ENCODE peak calls at places on chromosomes 5 and 9, in five cellular contexts. H is transverse colon, B is tibial artery, I is spleen, V is fibroblast of lung. R is an unnamed sample.

GRCh38 chr5:19615661-19616060 is 372.3 kb downstream of the CDH18 start:
- DNase-seq in H (no peak), B (no peak), I (no peak), V (no peak), R (no peak)

GRCh38 chr5:172766287-172767104 is 4.5 kb downstream of the DUSP1 start:
- DNase-seq in H (peak; percentile 65), B (peak; percentile 98), I (no peak), V (peak; percentile 94), R (peak; percentile 90)

GRCh38 chr5:73668422-73669116 is 42.6 kb downstream of the ARHGEF28 start:
- DNase-seq in H (no peak), B (no peak), I (no peak), V (no peak), R (no peak)

GRCh38 chr5:36528588-36528987 is 77.8 kb upstream of the SLC1A3 start:
- DNase-seq in H (no peak), B (no peak), I (no peak), V (no peak), R (no peak)

GRCh38 chr5:65483474-65484346 is 2.0 kb upstream of the ADAMTS6 start:
- DNase-seq in H (no peak), B (no peak), I (no peak), V (peak; percentile 90), R (no peak)

GRCh38 chr5:33788922-33789321 is 102.9 kb downstream of the ADAMTS12 start:
- DNase-seq in H (no peak), B (no peak), I (no peak), V (peak; percentile 97), R (no peak)

GRCh38 chr9:129886226-129887174 is 51.2 kb downstream of the USP20 start:
- DNase-seq in H (peak; percentile 52), B (no peak), I (peak; percentile 83), V (no peak), R (no peak)

GRCh38 chr5:95822408-95823240 is at the start of gene GLRX:
- DNase-seq in H (peak; percentile 86), B (peak; percentile 86), I (peak; percentile 86), V (peak; percentile 88), R (peak; percentile 80)

GRCh38 chr5:33441241-33441844 is 578 bp downstream of the TARS1 start:
- DNase-seq in H (peak; percentile 24), B (no peak), I (no peak), V (peak; percentile 38), R (peak; percentile 14)

GRCh38 chr9:26172301-26172700 is 494.1 kb upstream of the TUSC1 start:
- DNase-seq in H (no peak), B (no peak), I (no peak), V (no peak), R (no peak)

GRCh38 chr5:132176987-132177386 is 50.7 kb downstream of the P4HA2 start:
- DNase-seq in H (no peak), B (no peak), I (no peak), V (peak; percentile 24), R (no peak)

GRCh38 chr9:76634356-76635054 is 129.7 kb upstream of the PCA3 start:
- DNase-seq in H (no peak), B (no peak), I (no peak), V (peak; percentile 79), R (no peak)

GRCh38 chr5:61881821-61882220 is 424.2 kb upstream of the KIF2A start:
- DNase-seq in H (no peak), B (no peak), I (no peak), V (no peak), R (no peak)

GRCh38 chr5:61887271-61887670 is 418.7 kb upstream of the KIF2A start:
- DNase-seq in H (no peak), B (no peak), I (no peak), V (no peak), R (no peak)

GRCh38 chr5:61884242-61884855 is 421.7 kb upstream of the KIF2A start:
- DNase-seq in H (no peak), B (no peak), I (no peak), V (no peak), R (no peak)

GRCh38 chr5:61882901-61883500 is 423.0 kb upstream of the KIF2A start:
- DNase-seq in H (no peak), B (no peak), I (no peak), V (no peak), R (no peak)

DNA sequence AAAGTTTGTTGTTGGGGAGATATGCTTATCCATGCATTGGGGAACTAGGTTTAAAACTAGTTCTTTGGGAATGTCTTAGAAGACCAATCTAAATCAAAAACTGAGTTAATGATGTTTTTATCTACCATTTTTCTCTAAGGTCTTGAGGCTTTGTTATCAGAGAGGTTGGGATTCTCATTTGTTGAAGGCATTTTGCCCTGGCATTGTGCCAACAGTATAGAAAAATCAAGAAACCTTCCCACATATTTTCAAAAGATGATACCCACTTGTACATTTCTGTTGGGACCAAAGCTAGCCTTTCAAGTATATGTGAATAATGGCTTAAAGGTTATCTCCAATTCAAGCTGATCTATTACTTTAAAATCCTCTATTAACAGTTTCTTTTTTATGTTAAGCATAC is 419.8 kb upstream of the KIF2A start:
- DNase-seq in H (no peak), B (no peak), I (no peak), V (no peak), R (no peak)
- TF ChIP-seq CTCF in H (no peak), B (no peak), I (no peak), V (no peak), R (no peak)

DNA sequence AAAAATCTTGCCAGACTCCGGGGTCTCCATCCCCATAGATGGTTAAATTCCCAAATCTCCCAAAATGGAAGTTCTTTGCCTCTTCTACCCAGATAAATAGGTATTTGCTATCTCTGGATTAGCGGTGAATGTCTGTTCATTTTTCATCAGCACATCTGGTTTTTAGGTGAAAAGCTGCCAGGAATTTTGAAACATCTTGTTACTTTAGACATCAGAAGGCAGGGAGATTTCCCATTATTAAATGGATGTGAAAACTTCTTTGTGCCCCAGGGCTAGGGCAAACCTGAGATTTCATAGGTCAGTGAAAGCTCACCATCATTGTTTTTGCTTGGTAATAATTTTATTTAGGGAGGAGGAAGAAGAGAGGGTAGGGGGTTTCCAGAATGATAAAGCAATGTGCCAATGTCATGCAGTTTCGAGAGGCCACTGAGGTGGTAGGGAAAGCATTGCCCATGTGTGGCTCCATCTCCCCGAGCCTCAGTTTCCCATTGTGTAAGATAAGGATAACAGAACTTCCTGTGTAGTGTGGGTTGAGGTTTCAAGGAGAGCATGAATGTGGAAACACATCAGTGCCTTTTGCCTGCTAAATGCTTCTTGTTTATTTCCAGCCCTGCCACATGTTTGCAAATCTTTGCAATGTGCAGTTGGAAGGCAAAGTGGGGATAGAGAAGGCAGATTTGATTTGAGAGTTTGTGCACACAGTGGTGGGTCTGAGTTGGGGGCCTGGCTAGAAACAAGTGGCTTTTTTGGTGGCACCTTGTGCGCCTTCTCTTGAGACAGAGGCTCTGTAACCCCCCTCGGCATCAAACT is 147.2 kb upstream of the KLF4 start:
- DNase-seq in H (no peak), B (no peak), I (no peak), V (peak; percentile 48), R (no peak)
- H3K4me1 ChIP-seq in H (peaks cover 23% of the 10 kb centered on the region), B (peaks cover 27% of the 10 kb centered on the region), I (peaks cover 13% of the 10 kb centered on the region), V (peaks cover 13% of the 10 kb centered on the region), R (peaks cover 18% of the 10 kb centered on the region)

GRCh38 chr5:141135030-141135717 is at the start of gene PCDHB5:
- DNase-seq in H (no peak), B (no peak), I (no peak), V (peak; percentile 33), R (no peak)
- TF ChIP-seq CTCF in H (no peak), B (peak; percentile 20), I (no peak), V (peak; percentile 45), R (peak; percentile 46)

GRCh38 chr9:110187126-110187525 is 20.8 kb downstream of the C9orf152 start:
- DNase-seq in H (no peak), B (no peak), I (no peak), V (no peak), R (no peak)

GRCh38 chr9:110189559-110190311 is 18.2 kb downstream of the C9orf152 start:
- DNase-seq in H (no peak), B (no peak), I (no peak), V (no peak), R (no peak)

GRCh38 chr9:110191616-110192015 is 16.3 kb downstream of the C9orf152 start:
- DNase-seq in H (no peak), B (no peak), I (no peak), V (no peak), R (no peak)

GRCh38 chr9:110186254-110186653 is 21.7 kb downstream of the C9orf152 start:
- DNase-seq in H (no peak), B (no peak), I (no peak), V (no peak), R (no peak)

GRCh38 chr9:110189001-110189400 is 19.0 kb downstream of the C9orf152 start:
- DNase-seq in H (peak; percentile 77), B (peak; percentile 74), I (no peak), V (peak; percentile 45), R (peak; percentile 27)
- H3K4me1 ChIP-seq in H (peaks cover 58% of the 10 kb centered on the region), B (peaks cover 21% of the 10 kb centered on the region), I (no peaks in the 10 kb centered on the region), V (peaks cover 5% of the 10 kb centered on the region), R (no peaks in the 10 kb centered on the region)

GRCh38 chr9:33498387-33498786 is 24.7 kb upstream of the NOL6 start:
- DNase-seq in H (no peak), B (no peak), I (no peak), V (peak; percentile 42), R (no peak)
- TF ChIP-seq CTCF in H (no peak), B (peak; percentile 14), I (peak; percentile 8), V (peak; percentile 34), R (no peak)

R was measured in gastrocnemius medialis.